ENCODE peak calls at places on chromosomes 16 and 17, in six cellular contexts. H is stimulated activated CD8-positive, alpha-beta memory T cell treated with anti-CD3 and anti-CD28 coated beads, Interleukin-4, amount 100 ng/mL, for 1 hour; S is kidney epithelial cell; G is sciatic nerve; V is progenitor cell of endocrine pancreas; X is RWPE2. B is an unnamed sample.

GRCh38 chr16:5770118-5770517 is 672.5 kb upstream of the EEF2KMT start:
- DNase-seq in G (no peak), V (no peak), X (no peak), S (no peak), H (no peak), B (no peak)

GRCh38 chr17:15651583-15652110 is 32.1 kb upstream of the FBXW10B start:
- DNase-seq in G (peak), H (no peak), S (peak), X (peak), V (no peak), B (peak)

GRCh38 chr17:66347661-66348604 is 45.5 kb downstream of the PRKCA start:
- DNase-seq in G (no peak), S (no peak), X (no peak), H (no peak), V (no peak), B (no peak)

GRCh38 chr16:13231365-13231764 is 330.0 kb downstream of the SHISA9 start:
- DNase-seq in X (no peak), S (no peak), G (no peak), H (no peak), V (no peak), B (no peak)

GRCh38 chr17:5874486-5874885 is 195.7 kb upstream of the WSCD1 start:
- DNase-seq in H (no peak), V (no peak), S (no peak), X (no peak), G (no peak), B (no peak)

GRCh38 chr16:64705443-64705842 is 416.4 kb downstream of the CDH11 start:
- DNase-seq in S (no peak), H (no peak), X (no peak), V (no peak), G (no peak), B (no peak)

GRCh38 chr16:87571868-87572244 is 30.5 kb upstream of the JPH3 start:
- DNase-seq in H (no peak), X (peak), G (no peak), S (no peak), V (no peak), B (no peak)

GRCh38 chr17:48048321-48049140 is at the start of gene NFE2L1:
- DNase-seq in H (no peak), S (no peak), G (peak), V (peak), X (peak), B (peak)

GRCh38 chr17:34781571-34782108 is 179.6 kb downstream of the CCT6B start:
- DNase-seq in V (no peak), X (no peak), G (no peak), H (no peak), S (no peak), B (no peak)

GRCh38 chr17:78634154-78634553 is 57.0 kb upstream of the DNAH17 start:
- DNase-seq in V (no peak), X (no peak), H (no peak), G (no peak), S (no peak), B (no peak)

GRCh38 chr16:12260647-12261262 is 284.2 kb downstream of the SNX29 start:
- DNase-seq in G (no peak), H (no peak), V (no peak), X (peak), S (no peak), B (no peak)